ENCODE peak calls at places on chromosome 9, in eight cellular contexts. Q, G, I, B, Y, L, Z and C are unnamed samples.

GRCh38 chr9:136225748-136226679 is 19.6 kb downstream of the QSOX2 start:
- DNase-seq in L (no peak), Y (peak), B (peak), I (no peak), Q (peak), G (peak), Z (peak), C (peak)

GRCh38 chr9:118896356-118897000 is 472.8 kb downstream of the BRINP1 start:
- DNase-seq in L (no peak), G (no peak), B (no peak), Q (no peak), I (no peak), Y (no peak), Z (no peak), C (no peak)

GRCh38 chr9:136170291-136170901 is 34.5 kb downstream of the LHX3 start:
- DNase-seq in L (no peak), Z (peak), Y (peak), B (peak), G (no peak), Q (peak), I (no peak), C (no peak)

GRCh38 chr9:75148551-75148950 is 60.2 kb downstream of the OSTF1 start:
- DNase-seq in B (peak), L (peak), G (no peak), I (peak), Z (no peak), Q (peak), Y (no peak), C (no peak)

GRCh38 chr9:124720429-124721108 is 50.5 kb downstream of the NR6A1 start:
- DNase-seq in Q (no peak), L (no peak), I (no peak), Z (no peak), Y (no peak), G (no peak), B (no peak), C (no peak)

GRCh38 chr9:95171596-95171995 is 145.9 kb downstream of the FANCC start:
- DNase-seq in G (no peak), Q (no peak), I (no peak), Y (no peak), B (no peak), L (no peak), Z (no peak), C (no peak)

GRCh38 chr9:5879419-5880181 is 11.1 kb upstream of the MLANA start:
- DNase-seq in Q (peak), Z (no peak), I (no peak), B (peak), L (peak), G (peak), Y (no peak), C (peak)

GRCh38 chr9:2764371-2764770 is 47.1 kb downstream of the KCNV2 start:
- DNase-seq in Y (no peak), B (no peak), I (no peak), Z (no peak), L (no peak), G (no peak), Q (no peak), C (no peak)

GRCh38 chr9:17349816-17350215 is 215.0 kb downstream of the CNTLN start:
- DNase-seq in Z (no peak), B (no peak), Q (peak), I (peak), Y (no peak), L (no peak), G (no peak), C (no peak)

GRCh38 chr9:133673260-133673658 is 37.1 kb downstream of the DBH start:
- DNase-seq in L (no peak), Q (no peak), G (no peak), I (no peak), B (no peak), Z (no peak), Y (no peak), C (no peak)